ENCODE peak calls at places on chromosomes 3 and 15, in eight cellular contexts. T is adrenal gland, Z is fibroblast of lung, A is HFFc6, Q is glutamatergic neuron, H is mammary epithelial cell, N is astrocyte of the spinal cord, M is AG04450. X is an unnamed sample.

GRCh38 chr3:13495921-13496723 is 16.0 kb downstream of the HDAC11 start:
- DNase-seq in T (peak; percentile 81), Z (peak; percentile 88), A (peak; percentile 79), Q (peak; percentile 86), H (peak; percentile 57), N (peak; percentile 84), M (peak; percentile 69), X (peak; percentile 73)

GRCh38 chr3:8954938-8955763 is 8.1 kb downstream of the RAD18 start:
- DNase-seq in T (no peak), Z (no peak), A (peak; percentile 82), Q (no peak), H (peak; percentile 43), N (peak; percentile 86), M (no peak), X (peak; percentile 25)

GRCh38 chr3:11470031-11470853 is 173.5 kb downstream of the VGLL4 start:
- DNase-seq in T (no peak), Z (no peak), A (no peak), Q (no peak), H (no peak), N (no peak), M (no peak), X (no peak)

GRCh38 chr15:75349851-75350588 is 3.2 kb downstream of the NEIL1 start:
- DNase-seq in T (no peak), Z (no peak), A (no peak), Q (no peak), H (no peak), N (no peak), M (no peak), X (no peak)

GRCh38 chr3:177447938-177448337 is 250.7 kb upstream of the TBL1XR1 start:
- DNase-seq in T (no peak), Z (no peak), A (no peak), Q (no peak), H (peak; percentile 99), N (no peak), M (no peak), X (no peak)

GRCh38 chr3:127525373-127525772 is 65.2 kb downstream of the TPRA1 start:
- DNase-seq in T (no peak), Z (no peak), A (peak; percentile 69), Q (no peak), H (peak; percentile 98), N (peak; percentile 56), M (no peak), X (peak; percentile 4)

GRCh38 chr15:55823191-55823670 is 80.3 kb upstream of the PRTG start:
- DNase-seq in T (no peak), Z (peak; percentile 94), A (peak; percentile 25), Q (no peak), H (peak; percentile 59), N (peak; percentile 90), M (peak; percentile 33), X (peak; percentile 76)

GRCh38 chr3:155032918-155033317 is 47.2 kb upstream of the MME start:
- DNase-seq in T (no peak), Z (peak; percentile 37), A (peak; percentile 26), Q (no peak), H (no peak), N (peak; percentile 51), M (peak; percentile 16), X (no peak)

GRCh38 chr3:111227216-111227615 is 155.6 kb downstream of the NECTIN3 start:
- DNase-seq in T (no peak), Z (peak; percentile 76), A (peak; percentile 58), Q (no peak), H (peak; percentile 80), N (peak; percentile 89), M (no peak), X (peak; percentile 47)

GRCh38 chr15:89067751-89068150 is 20.5 kb upstream of the ABHD2 start:
- DNase-seq in T (no peak), Z (no peak), A (peak; percentile 47), Q (no peak), H (peak; percentile 51), N (peak; percentile 75), M (no peak), X (no peak)

GRCh38 chr3:159855599-159856495 is 132.8 kb upstream of the IL12A start:
- DNase-seq in T (no peak), Z (peak; percentile 35), A (peak; percentile 26), Q (no peak), H (no peak), N (no peak), M (no peak), X (no peak)

GRCh38 chr3:56885879-56886647 is 84.3 kb upstream of the ARHGEF3 start:
- DNase-seq in T (no peak), Z (peak; percentile 7), A (no peak), Q (no peak), H (no peak), N (no peak), M (no peak), X (no peak)

GRCh38 chr3:106208979-106209378 is 340.2 kb upstream of the CBLB start:
- DNase-seq in T (no peak), Z (peak; percentile 57), A (peak; percentile 23), Q (no peak), H (peak; percentile 6), N (peak; percentile 30), M (no peak), X (no peak)
- TF ChIP-seq CTCF in T (no peak), Z (no peak), A (peak; percentile 69), Q (no peak), H (peak; percentile 22), N (peak; percentile 29), M (peak; percentile 16), X (peak; percentile 21)

GRCh38 chr15:31974855-31975421 is 55.4 kb upstream of the CHRNA7 start:
- DNase-seq in T (no peak), Z (peak; percentile 23), A (no peak), Q (peak; percentile 72), H (no peak), N (peak; percentile 28), M (no peak), X (no peak)

GRCh38 chr15:31977812-31978662 is 52.3 kb upstream of the CHRNA7 start:
- DNase-seq in T (peak; percentile 56), Z (peak; percentile 24), A (peak; percentile 2), Q (peak; percentile 91), H (no peak), N (peak; percentile 23), M (no peak), X (no peak)

GRCh38 chr15:31977138-31977537 is 53.2 kb upstream of the CHRNA7 start:
- DNase-seq in T (no peak), Z (no peak), A (no peak), Q (no peak), H (no peak), N (no peak), M (no peak), X (no peak)

GRCh38 chr15:31974154-31974794 is 56.0 kb upstream of the CHRNA7 start:
- DNase-seq in T (no peak), Z (no peak), A (no peak), Q (no peak), H (no peak), N (no peak), M (no peak), X (no peak)

DNA sequence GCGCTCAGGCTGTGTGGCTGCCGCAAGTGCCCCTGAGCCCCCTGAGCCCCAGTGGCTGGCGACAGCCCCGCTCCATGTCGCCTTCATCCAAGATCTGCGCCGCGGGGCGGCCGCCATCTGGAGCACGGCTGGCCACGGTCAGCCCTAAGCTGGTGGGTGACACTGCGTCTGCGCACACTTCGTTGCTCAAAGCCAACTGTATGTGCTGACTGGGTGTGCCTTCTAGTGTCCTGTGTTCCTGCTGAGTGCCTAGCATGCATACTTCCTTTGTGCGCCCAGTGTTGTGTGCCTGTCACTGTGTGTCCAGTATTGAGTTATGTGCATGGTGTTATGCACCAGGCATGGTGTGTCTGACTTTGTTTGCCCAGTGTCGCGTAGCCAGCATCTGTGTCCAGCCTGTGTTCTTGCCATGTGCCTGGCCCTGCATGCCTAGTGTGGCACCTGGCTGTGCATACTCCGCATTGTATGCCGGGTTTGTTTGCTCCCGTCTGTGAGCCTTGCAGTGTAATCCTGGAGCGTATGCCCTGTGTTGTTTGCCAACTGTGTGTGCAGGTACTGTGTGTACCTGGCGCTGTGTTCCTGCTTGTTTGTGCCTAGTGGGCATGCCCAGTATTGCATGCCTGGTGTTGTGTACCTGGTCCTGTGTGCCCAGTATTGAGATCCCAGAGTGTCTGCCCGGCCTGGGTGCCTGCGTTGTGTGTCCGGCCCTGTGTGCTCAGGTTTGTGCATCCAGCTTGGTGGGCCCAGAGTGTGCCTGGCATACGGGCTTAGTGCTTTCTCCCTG is 54.7 kb upstream of the CHRNA7 start:
- DNase-seq in T (no peak), Z (peak; percentile 3), A (no peak), Q (peak; percentile 36), H (no peak), N (no peak), M (no peak), X (no peak)
- TF ChIP-seq CTCF in T (no peak), Z (no peak), A (peak; percentile 29), Q (peak; percentile 59), H (peak; percentile 3), N (no peak), M (no peak), X (no peak)

GRCh38 chr3:184249412-184250166 is at the start of gene EEF1AKMT4:
- DNase-seq in T (peak; percentile 98), Z (peak; percentile 98), A (peak; percentile 99), Q (peak; percentile 96), H (peak; percentile 98), N (peak; percentile 98), M (peak; percentile 97), X (peak; percentile 93)
- TF ChIP-seq CTCF in T (peak; percentile 70), Z (peak; percentile 4), A (peak; percentile 54), Q (no peak), H (peak; percentile 46), N (peak; percentile 53), M (peak; percentile 61), X (peak; percentile 60)

GRCh38 chr3:44337253-44337652 is 1.3 kb upstream of the TCAIM start:
- DNase-seq in T (no peak), Z (no peak), A (peak; percentile 8), Q (no peak), H (no peak), N (peak; percentile 7), M (no peak), X (no peak)
- TF ChIP-seq CTCF in T (no peak), Z (no peak), A (peak; percentile 24), Q (no peak), H (no peak), N (no peak), M (peak; percentile 16), X (no peak)